ENCODE peak calls at places on chromosomes 11 and 22, in six cellular contexts. K is tibial nerve, E is cardiac muscle cell, U is left ventricle myocardium inferior, J is adrenal gland, Q is fibroblast of lung. V is an unnamed sample. For H3K4me1 and H3K27me3, the result is how much of the 10 kb centered on the place peaks cover.

GRCh38 chr11:67482275-67482735 is 521 bp upstream of the AIP start:
- DNase-seq in K (no peak), E (no peak), U (no peak), J (no peak), Q (no peak), V (no peak)

GRCh38 chr11:71544525-71545214 is 3.5 kb upstream of the KRTAP5-9 start:
- DNase-seq in K (no peak), E (no peak), U (no peak), J (no peak), Q (no peak), V (no peak)

GRCh38 chr11:96376796-96377195 is 12.9 kb downstream of the CCDC82 start:
- DNase-seq in K (no peak), E (no peak), U (no peak), J (no peak), Q (no peak), V (no peak)

GRCh38 chr11:73888244-73888643 is 11.4 kb downstream of the PAAF1 start:
- DNase-seq in K (no peak), E (no peak), U (no peak), J (no peak), Q (no peak), V (no peak)

GRCh38 chr11:95790933-95791247 is 592 bp downstream of the CEP57 start:
- DNase-seq in K (peak), E (peak), U (peak), J (peak), Q (peak), V (peak)

GRCh38 chr11:58024601-58025091 is 965 bp downstream of the OR9Q1 start:
- DNase-seq in K (peak), E (peak), U (peak), J (peak), Q (peak), V (no peak)

GRCh38 chr11:106457727-106458126 is 380.3 kb downstream of the AASDHPPT start:
- DNase-seq in K (no peak), E (peak), U (no peak), J (no peak), Q (peak), V (no peak)

GRCh38 chr11:105269862-105270261 is 130.3 kb upstream of the CARD18 start:
- DNase-seq in K (no peak), E (no peak), U (no peak), J (no peak), Q (no peak), V (no peak)

GRCh38 chr11:9550209-9550628 is 23.3 kb upstream of the WEE1 start:
- DNase-seq in K (no peak), E (no peak), U (no peak), J (no peak), Q (no peak), V (no peak)

GRCh38 chr22:20001082-20001638 is 15.5 kb downstream of the ARVCF start:
- DNase-seq in K (no peak), E (no peak), U (no peak), J (no peak), Q (peak), V (no peak)

GRCh38 chr11:12088531-12088930 is 21.9 kb upstream of the MICAL2 start:
- DNase-seq in K (no peak), E (no peak), U (no peak), J (no peak), Q (no peak), V (no peak)

GRCh38 chr22:17786435-17787158 is 12.3 kb upstream of the BID start:
- DNase-seq in K (peak), E (peak), U (peak), J (peak), Q (peak), V (peak)

GRCh38 chr11:88414981-88415391 is 77.5 kb upstream of the CTSC start:
- DNase-seq in K (no peak), E (peak), U (no peak), J (no peak), Q (peak), V (no peak)

GRCh38 chr11:79857404-79857803 is 416.6 kb upstream of the TENM4 start:
- DNase-seq in K (no peak), E (no peak), U (no peak), J (no peak), Q (no peak), V (no peak)

GRCh38 chr11:32210601-32211000 is 119.7 kb downstream of the RCN1 start:
- DNase-seq in K (no peak), E (peak), U (no peak), J (no peak), Q (peak), V (no peak)

GRCh38 chr11:71188073-71188472 is 64.3 kb downstream of the SHANK2 start:
- DNase-seq in K (no peak), E (no peak), U (no peak), J (no peak), Q (no peak), V (no peak)

GRCh38 chr11:112583246-112583893 is 322.7 kb upstream of the PLET1 start:
- DNase-seq in K (no peak), E (no peak), U (no peak), J (no peak), Q (no peak), V (no peak)

GRCh38 chr11:85316967-85317366 is 310.2 kb downstream of the DLG2 start:
- DNase-seq in K (no peak), E (no peak), U (no peak), J (no peak), Q (no peak), V (no peak)

GRCh38 chr11:129881570-129882170 is 13.7 kb downstream of the NFRKB start:
- DNase-seq in K (no peak), E (peak), U (no peak), J (peak), Q (peak), V (peak)

GRCh38 chr11:45935349-45936064 is 13.1 kb downstream of the LARGE2 start:
- DNase-seq in K (no peak), E (no peak), U (no peak), J (no peak), Q (no peak), V (no peak)

GRCh38 chr11:114075891-114076441 is 16.5 kb downstream of the ZBTB16 start:
- DNase-seq in K (no peak), E (peak), U (no peak), J (peak), Q (peak), V (no peak)

GRCh38 chr11:62340269-62340901 is 3.1 kb downstream of the ASRGL1 start:
- DNase-seq in K (peak), E (peak), U (peak), J (peak), Q (peak), V (peak)

GRCh38 chr11:119368121-119369034 is 13.1 kb downstream of the USP2 start:
- DNase-seq in K (no peak), E (peak), U (peak), J (peak), Q (peak), V (peak)

GRCh38 chr11:72195518-72195917 is 3.6 kb downstream of the FOLR1 start:
- DNase-seq in K (no peak), E (no peak), U (no peak), J (no peak), Q (no peak), V (no peak)

GRCh38 chr22:20455709-20456063 is 18.1 kb upstream of the SCARF2 start:
- DNase-seq in K (no peak), E (no peak), U (no peak), J (no peak), Q (peak), V (no peak)

GRCh38 chr11:45925550-45925949 is 3.1 kb downstream of the LARGE2 start:
- DNase-seq in K (no peak), E (no peak), U (no peak), J (no peak), Q (no peak), V (no peak)

GRCh38 chr11:46294365-46295309 is 17.2 kb downstream of the CREB3L1 start:
- DNase-seq in K (no peak), E (peak), U (no peak), J (peak), Q (peak), V (no peak)

GRCh38 chr11:95512682-95513081 is 276.9 kb downstream of the FAM76B start:
- DNase-seq in K (peak), E (peak), U (peak), J (peak), Q (peak), V (peak)

DNA sequence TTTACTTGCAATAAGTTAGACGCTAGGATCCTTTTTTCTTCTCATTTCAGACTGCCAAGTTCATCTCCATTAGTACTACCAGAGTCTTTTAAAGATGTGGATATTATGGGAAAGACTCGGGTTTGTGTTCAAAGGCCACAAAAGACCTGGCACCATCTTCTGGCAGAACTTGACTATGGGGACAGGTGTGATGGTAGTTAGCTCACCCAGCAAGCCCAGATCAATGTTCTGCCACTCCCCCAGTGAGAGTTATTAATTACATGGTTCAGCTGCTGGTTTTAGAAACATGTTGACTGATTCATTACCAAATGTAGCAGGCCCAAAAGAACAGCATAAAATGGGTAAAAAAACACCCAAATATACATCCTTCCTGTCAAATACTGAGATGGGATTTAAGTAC is 333.5 kb upstream of the PITPNB start:
- DNase-seq in K (no peak), E (no peak), U (no peak), J (no peak), Q (no peak), V (no peak)
- H3K4me1 ChIP-seq in K (under half), E (under half), U (under half), J (under half), Q (under half), V (under half)

GRCh38 chr11:117933475-117933874 is 4.3 kb upstream of the TMPRSS13 start:
- DNase-seq in K (no peak), E (no peak), U (no peak), J (no peak), Q (no peak), V (no peak)

GRCh38 chr11:117934526-117935307 is 5.5 kb upstream of the TMPRSS13 start:
- DNase-seq in K (no peak), E (no peak), U (no peak), J (no peak), Q (no peak), V (peak)

GRCh38 chr11:117932426-117932825 is 3.2 kb upstream of the TMPRSS13 start:
- DNase-seq in K (no peak), E (no peak), U (no peak), J (no peak), Q (no peak), V (no peak)

GRCh38 chr11:117932987-117933386 is 3.8 kb upstream of the TMPRSS13 start:
- DNase-seq in K (no peak), E (no peak), U (no peak), J (no peak), Q (no peak), V (no peak)

GRCh38 chr11:117933930-117934329 is 4.7 kb upstream of the TMPRSS13 start:
- DNase-seq in K (no peak), E (no peak), U (no peak), J (no peak), Q (no peak), V (peak)
- H3K27me3 ChIP-seq in K (under half), E (under half), U (under half), J (under half), Q (under half), V (under half)

DNA sequence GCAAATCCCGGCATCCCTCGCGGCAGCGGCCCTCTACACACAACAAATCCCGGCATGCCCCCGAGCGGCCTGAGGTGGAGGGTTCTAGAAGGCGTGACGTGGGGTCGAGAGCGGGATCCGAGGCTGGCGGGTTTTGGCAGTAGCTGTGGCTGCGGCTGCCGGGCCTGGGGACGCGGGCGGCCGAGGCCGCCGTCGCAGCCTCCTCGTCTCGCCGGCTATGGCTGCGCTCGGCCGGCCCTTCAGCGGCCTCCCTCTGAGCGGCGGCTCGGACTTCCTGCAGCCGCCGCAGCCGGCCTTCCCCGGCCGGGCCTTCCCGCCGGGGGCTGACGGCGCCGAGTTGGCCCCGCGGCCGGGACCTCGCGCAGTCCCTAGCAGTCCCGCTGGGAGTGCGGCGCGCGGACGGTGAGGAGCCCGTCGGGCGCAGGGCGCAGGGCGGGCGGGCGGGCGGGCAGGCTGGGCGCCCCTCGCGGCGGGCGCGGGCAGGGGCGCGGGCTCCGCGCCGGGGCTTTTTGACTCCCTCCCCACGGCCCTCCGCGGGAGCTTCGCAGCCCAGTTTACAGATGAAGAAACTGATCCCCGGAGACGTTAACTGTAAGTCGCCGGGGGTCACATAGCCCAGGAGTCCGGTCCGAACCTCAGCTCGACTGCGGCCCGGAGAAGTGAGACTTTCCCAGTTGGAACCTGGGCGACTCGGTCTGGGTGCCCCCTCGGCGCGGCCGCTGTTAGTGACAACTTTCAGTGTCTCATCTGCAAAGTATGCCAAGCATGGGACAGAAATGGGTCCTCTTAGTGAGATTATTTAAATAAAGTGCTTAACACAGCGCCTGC is at the start of gene CCDC117:
- DNase-seq in K (peak), E (peak), U (peak), J (peak), Q (peak), V (peak)
- TF ChIP-seq CTCF in K (peak), E (peak), U (peak), J (peak), Q (no peak), V (peak)

DNA sequence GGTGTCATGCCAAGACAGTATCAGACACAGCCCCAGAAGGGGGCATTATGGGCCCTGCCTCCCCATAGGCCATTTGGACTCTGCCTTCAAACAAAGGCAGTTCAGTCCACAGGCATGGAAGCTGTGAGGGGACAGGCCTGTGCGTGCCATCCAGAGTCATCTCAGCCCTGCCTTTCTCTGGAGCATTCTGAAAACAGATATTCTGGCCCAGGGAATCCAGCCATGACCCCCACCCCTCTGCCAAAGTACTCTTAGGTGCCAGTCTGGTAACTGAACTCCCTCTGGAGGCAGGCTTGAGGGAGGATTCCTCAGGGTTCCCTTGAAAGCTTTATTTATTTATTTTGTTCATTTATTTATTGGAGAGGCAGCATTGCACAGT is 14.6 kb downstream of the IL10RA start:
- DNase-seq in K (no peak), E (no peak), U (no peak), J (no peak), Q (no peak), V (no peak)
- H3K4me1 ChIP-seq in K (under half), E (under half), U (under half), J (under half), Q (under half), V (under half)

GRCh38 chr22:43397766-43398165 is 14.0 kb upstream of the MPPED1 start:
- DNase-seq in K (no peak), E (no peak), U (no peak), J (no peak), Q (no peak), V (no peak)

GRCh38 chr22:43396934-43397457 is 14.8 kb upstream of the MPPED1 start:
- DNase-seq in K (no peak), E (no peak), U (no peak), J (no peak), Q (no peak), V (no peak)

GRCh38 chr22:43398246-43398645 is 13.6 kb upstream of the MPPED1 start:
- DNase-seq in K (no peak), E (no peak), U (no peak), J (no peak), Q (no peak), V (no peak)

GRCh38 chr22:43395296-43395695 is 16.5 kb upstream of the MPPED1 start:
- DNase-seq in K (no peak), E (no peak), U (no peak), J (no peak), Q (no peak), V (no peak)

DNA sequence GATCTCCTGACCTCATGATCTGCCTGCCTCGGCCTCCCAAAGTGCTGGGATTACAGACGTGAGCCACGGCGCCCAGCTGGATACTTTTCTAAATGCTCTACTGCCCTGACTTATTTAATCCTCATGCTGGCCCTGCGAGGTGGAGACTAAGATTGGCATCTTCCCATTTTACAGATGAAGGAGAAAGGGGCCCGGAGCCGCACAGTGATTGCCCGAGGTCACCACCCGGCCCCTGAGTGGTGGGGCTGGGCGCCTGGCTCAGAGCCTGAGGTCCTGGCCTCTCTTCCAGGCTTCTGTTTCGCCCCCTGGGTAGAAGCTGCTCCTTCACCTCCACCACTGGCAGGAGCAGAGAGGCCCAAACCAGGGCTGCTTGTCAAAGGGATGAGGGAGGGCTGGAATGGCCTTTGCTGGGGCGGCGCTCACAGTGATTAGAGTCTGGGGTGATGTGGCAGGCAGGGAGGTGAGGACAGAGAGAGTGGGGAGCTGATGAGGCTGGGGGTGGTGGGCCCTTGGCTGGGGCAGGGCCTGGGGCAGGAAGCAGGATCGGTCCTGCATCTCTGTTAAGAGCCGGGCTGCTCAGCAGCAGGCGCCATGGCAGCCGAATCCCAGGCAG is 15.4 kb upstream of the MPPED1 start:
- DNase-seq in K (no peak), E (no peak), U (no peak), J (no peak), Q (no peak), V (no peak)
- H3K27me3 ChIP-seq in K (under half), E (under half), U (under half), J (under half), Q (under half), V (under half)

GRCh38 chr11:18010977-18011586 is 1.8 kb downstream of the SERGEF start:
- DNase-seq in K (no peak), E (no peak), U (no peak), J (no peak), Q (no peak), V (no peak)

GRCh38 chr11:18012906-18013781 is at the start of gene SERGEF:
- DNase-seq in K (peak), E (peak), U (peak), J (peak), Q (peak), V (peak)

GRCh38 chr11:18012314-18012905 is 437 bp downstream of the SERGEF start:
- DNase-seq in K (no peak), E (peak), U (peak), J (peak), Q (peak), V (peak)

GRCh38 chr11:18011633-18012313 is 1.1 kb downstream of the SERGEF start:
- DNase-seq in K (no peak), E (no peak), U (no peak), J (no peak), Q (no peak), V (no peak)

GRCh38 chr11:18010271-18010670 is 2.6 kb downstream of the SERGEF start:
- DNase-seq in K (no peak), E (peak), U (no peak), J (no peak), Q (no peak), V (no peak)
- TF ChIP-seq CTCF in K (no peak), E (no peak), U (no peak), J (no peak), Q (no peak), V (no peak)

GRCh38 chr11:1055109-1055703 is 18.7 kb upstream of the MUC6 start:
- DNase-seq in K (no peak), E (no peak), U (no peak), J (no peak), Q (no peak), V (no peak)
- H3K4me1 ChIP-seq in K (under half), E (under half), U (under half), J (under half), Q (under half), V (under half)

DNA sequence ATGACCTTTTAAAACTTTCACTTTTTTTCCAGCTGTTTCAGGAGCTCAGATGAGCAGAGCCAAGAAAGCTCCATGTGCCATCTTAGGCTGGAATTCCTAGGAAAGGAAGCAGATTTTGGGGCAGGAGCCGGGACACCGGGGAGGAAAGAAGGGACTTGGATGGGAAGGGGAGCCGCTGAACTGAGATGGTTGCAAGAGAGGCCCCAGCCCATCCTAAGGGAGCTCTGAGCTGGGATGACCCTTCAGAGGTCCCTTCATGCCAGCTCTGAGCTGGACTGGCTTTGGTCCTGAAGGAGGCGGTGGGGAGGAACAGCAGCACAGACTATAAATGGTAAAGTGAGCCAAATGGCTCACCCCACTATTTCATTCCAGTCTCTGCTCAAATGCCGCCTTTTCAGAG is 55.2 kb upstream of the SLC22A12 start:
- DNase-seq in K (no peak), E (no peak), U (no peak), J (no peak), Q (no peak), V (peak)
- H3K27me3 ChIP-seq in K (under half), E (under half), U (half or more), J (under half), Q (under half), V (under half)

V was measured in Caco-2.